ENCODE peak calls at places on chromosomes 4 and X, in seven cellular contexts. M is mucosa of descending colon, S is dorsolateral prefrontal cortex, G is left lung, V is A549, B is AG04449, A is fibroblast of pulmonary artery. X is an unnamed sample.

GRCh38 chr4:136329042-136329662 is 1203.1 kb downstream of the PCDH18 start:
- DNase-seq in A (peak), G (no peak), M (no peak), S (no peak), B (no peak), V (peak), X (no peak)

GRCh38 chr4:66229885-66230284 is 559.6 kb upstream of the EPHA5 start:
- DNase-seq in G (no peak), V (no peak), S (no peak), B (no peak), A (no peak), M (no peak), X (no peak)

GRCh38 chr4:120824905-120825304 is 97.6 kb downstream of the PRDM5 start:
- DNase-seq in S (no peak), B (no peak), G (no peak), A (no peak), V (no peak), M (peak), X (no peak)

GRCh38 chrX:47723083-47723482 is 64.1 kb upstream of the UXT start:
- DNase-seq in B (no peak), G (no peak), M (no peak), A (no peak), V (no peak), S (no peak), X (no peak)

GRCh38 chr4:122577808-122578781 is 42.8 kb downstream of the IL21 start:
- DNase-seq in G (no peak), B (peak), V (peak), S (peak), M (peak), A (peak), X (no peak)

GRCh38 chr4:144518181-144518895 is 127.6 kb upstream of the HHIP start:
- DNase-seq in S (no peak), B (no peak), A (peak), M (no peak), V (no peak), G (no peak), X (no peak)

GRCh38 chrX:151488677-151489076 is 74.8 kb upstream of the PASD1 start:
- DNase-seq in G (no peak), M (peak), A (no peak), V (peak), B (no peak), S (no peak), X (no peak)

GRCh38 chr4:151100517-151100916 is 1.1 kb downstream of the RPS3A start:
- DNase-seq in V (no peak), G (no peak), S (no peak), A (no peak), M (no peak), B (no peak), X (no peak)

GRCh38 chr4:54215379-54216072 is 13.6 kb upstream of the PDGFRA start:
- DNase-seq in M (no peak), V (no peak), S (no peak), G (no peak), B (no peak), A (no peak), X (no peak)

GRCh38 chrX:13101439-13102139 is 57.2 kb upstream of the FAM9C start:
- DNase-seq in V (peak), A (peak), B (no peak), M (peak), G (peak), S (no peak), X (peak)

GRCh38 chr4:88101165-88101564 is 57.3 kb downstream of the ABCG2 start:
- DNase-seq in V (no peak), A (no peak), M (peak), G (no peak), B (no peak), S (no peak), X (no peak)

GRCh38 chrX:111914398-111915092 is 38.6 kb downstream of the TRPC5OS start:
- DNase-seq in V (peak), A (no peak), M (no peak), B (no peak), S (no peak), G (no peak), X (peak)

GRCh38 chr4:18397681-18398080 is 376.1 kb upstream of the LCORL start:
- DNase-seq in M (no peak), S (no peak), B (no peak), G (no peak), A (no peak), V (no peak), X (no peak)

GRCh38 chr4:11799182-11799581 is 370.5 kb upstream of the HS3ST1 start:
- DNase-seq in G (no peak), B (no peak), S (no peak), A (no peak), V (no peak), M (peak), X (no peak)

GRCh38 chrX:13047752-13048151 is 3.3 kb upstream of the FAM9C start:
- DNase-seq in M (no peak), B (no peak), V (no peak), G (no peak), A (no peak), S (no peak), X (no peak)

GRCh38 chrX:71998836-71999509 is 88.3 kb downstream of the NHSL2 start:
- DNase-seq in S (no peak), A (peak), G (no peak), B (no peak), M (peak), V (peak), X (no peak)

GRCh38 chrX:15151267-15152196 is 118.4 kb downstream of the ASB9 start:
- DNase-seq in S (no peak), V (no peak), G (no peak), A (no peak), M (no peak), B (no peak), X (no peak)

GRCh38 chr4:130524057-130524456 is 1428.1 kb downstream of the C4orf33 start:
- DNase-seq in V (no peak), B (no peak), A (no peak), M (no peak), G (peak), S (no peak), X (no peak)

GRCh38 chr4:25938251-25939186 is 24.5 kb downstream of the SMIM20 start:
- DNase-seq in G (no peak), M (no peak), S (no peak), B (peak), V (no peak), A (peak), X (peak)

GRCh38 chrX:100674705-100675104 is 30.7 kb downstream of the SRPX2 start:
- DNase-seq in S (no peak), A (no peak), G (no peak), B (no peak), M (no peak), V (no peak), X (no peak)

GRCh38 chr4:87819281-87819919 is 13.4 kb upstream of the MEPE start:
- DNase-seq in B (no peak), G (no peak), M (no peak), V (peak), S (no peak), A (peak), X (peak)

GRCh38 chrX:30282527-30282926 is 26.7 kb downstream of the NR0B1 start:
- DNase-seq in B (no peak), A (no peak), G (no peak), S (no peak), V (peak), M (no peak), X (no peak)

GRCh38 chr4:1715002-1715761 is 3.1 kb upstream of the SLBP start:
- DNase-seq in M (no peak), A (no peak), B (no peak), S (no peak), G (no peak), V (no peak), X (no peak)

GRCh38 chrX:46036508-46036907 is 508.7 kb downstream of the ZNF674 start:
- DNase-seq in S (no peak), V (no peak), A (no peak), B (no peak), M (no peak), G (no peak), X (no peak)

GRCh38 chrX:42119076-42119475 is 195.7 kb upstream of the CASK start:
- DNase-seq in V (peak), M (no peak), B (no peak), G (no peak), A (peak), S (no peak), X (peak)

GRCh38 chr4:62601737-62602136 is 1401.6 kb downstream of the ADGRL3 start:
- DNase-seq in A (peak), G (no peak), M (no peak), V (no peak), B (no peak), S (no peak), X (no peak)

GRCh38 chrX:114650351-114650750 is 66.5 kb downstream of the HTR2C start:
- DNase-seq in B (no peak), M (no peak), A (no peak), S (no peak), G (no peak), V (no peak), X (no peak)

GRCh38 chr4:98746530-98746929 is 88.1 kb upstream of the TSPAN5 start:
- DNase-seq in S (no peak), V (no peak), B (no peak), G (no peak), M (peak), A (peak), X (no peak)

GRCh38 chr4:159206427-159206871 is 103.6 kb downstream of the RAPGEF2 start:
- DNase-seq in A (peak), V (no peak), B (peak), M (no peak), G (no peak), S (no peak), X (no peak)

GRCh38 chrX:12245650-12246645 is 107.7 kb downstream of the FRMPD4 start:
- DNase-seq in A (peak), B (peak), V (peak), G (no peak), S (no peak), M (no peak), X (no peak)

DNA sequence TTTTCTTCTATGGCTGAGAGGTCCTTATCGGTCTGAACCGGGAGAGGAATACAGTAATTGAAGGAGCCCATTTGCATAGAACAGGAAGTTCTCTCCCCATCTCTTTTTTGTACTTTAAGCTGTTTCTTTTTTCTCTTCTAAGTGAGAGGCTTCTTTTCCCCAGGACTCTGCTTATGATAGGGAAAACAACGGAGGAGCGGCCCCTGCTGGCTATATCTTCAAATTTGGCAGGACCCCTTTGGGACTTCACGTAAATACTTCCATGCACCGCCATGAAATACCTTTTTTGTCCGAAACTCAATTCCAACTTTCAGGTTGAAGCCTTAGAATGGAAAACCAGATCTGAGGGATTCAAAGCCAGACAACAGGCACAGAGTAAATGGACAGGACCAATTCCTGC is 1153.0 kb upstream of the INTU start:
- DNase-seq in G (no peak), S (no peak), V (no peak), A (no peak), M (no peak), B (no peak), X (no peak)
- TF ChIP-seq CTCF in G (no peak), S (no peak), V (no peak), A (no peak), M (no peak), B (no peak), X (no peak)

GRCh38 chrX:153645921-153646481 is 1.0 kb upstream of the DUSP9 start:
- DNase-seq in S (no peak), V (no peak), A (no peak), G (no peak), M (no peak), B (no peak), X (no peak)

GRCh38 chrX:153645151-153645550 is 1.9 kb upstream of the DUSP9 start:
- DNase-seq in M (no peak), A (no peak), V (no peak), S (no peak), G (no peak), B (no peak), X (no peak)

GRCh38 chrX:153648358-153649177 is 1.6 kb downstream of the DUSP9 start:
- DNase-seq in A (no peak), S (no peak), B (no peak), M (no peak), V (no peak), G (no peak), X (no peak)

GRCh38 chrX:153647461-153648357 is 706 bp downstream of the DUSP9 start:
- DNase-seq in S (no peak), V (no peak), B (no peak), M (no peak), G (peak), A (no peak), X (no peak)

DNA sequence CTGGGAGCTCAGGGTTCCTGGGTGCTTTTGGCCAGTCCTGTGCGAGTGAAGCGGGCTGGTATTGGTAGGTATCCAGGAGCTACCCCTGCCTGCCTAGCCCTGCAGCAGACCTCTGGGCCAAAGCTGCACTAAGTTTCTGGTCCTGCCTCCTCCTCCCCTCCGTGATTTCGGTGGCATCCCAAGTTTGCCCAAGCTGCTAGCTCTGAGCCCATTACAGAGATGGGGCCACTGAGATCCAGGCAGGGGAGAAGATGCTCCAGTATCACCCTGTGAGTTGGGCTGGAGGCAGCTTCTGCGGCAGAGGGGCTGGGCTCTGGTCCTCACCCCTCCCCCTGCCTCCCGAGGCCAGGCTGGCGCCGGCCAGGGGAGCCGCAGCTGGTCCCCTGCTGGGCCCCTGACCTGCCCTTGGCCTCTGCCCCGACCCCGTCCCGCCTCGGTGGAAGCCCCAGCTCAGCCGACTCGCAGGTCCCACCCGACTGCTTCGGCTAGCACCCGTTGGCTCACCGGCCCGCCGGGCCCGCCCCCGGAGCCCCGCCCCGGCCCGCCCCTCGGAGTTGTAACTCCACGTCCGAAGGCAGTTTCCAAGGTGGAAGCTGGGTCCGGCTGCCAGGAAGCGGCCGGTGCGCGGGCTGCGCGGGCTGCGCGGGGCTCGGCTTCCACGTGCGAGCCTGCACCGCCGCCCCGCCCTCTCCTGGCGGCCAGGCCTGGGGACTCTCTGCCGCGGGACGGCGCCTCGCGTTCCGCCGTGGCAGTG is at the start of gene DUSP9:
- DNase-seq in G (peak), V (peak), S (no peak), B (no peak), A (peak), M (peak), X (no peak)
- H3K4me3 ChIP-seq in G (no peak), V (peak), S (peak), B (no peak), A (no peak), M (no peak), X (peak)

GRCh38 chrX:28246675-28247074 is 265.4 kb upstream of the DCAF8L1 start:
- DNase-seq in M (no peak), A (no peak), S (no peak), V (no peak), B (no peak), G (no peak), X (no peak)
- TF ChIP-seq CTCF in M (no peak), A (no peak), S (no peak), V (no peak), B (no peak), G (no peak), X (no peak)

DNA sequence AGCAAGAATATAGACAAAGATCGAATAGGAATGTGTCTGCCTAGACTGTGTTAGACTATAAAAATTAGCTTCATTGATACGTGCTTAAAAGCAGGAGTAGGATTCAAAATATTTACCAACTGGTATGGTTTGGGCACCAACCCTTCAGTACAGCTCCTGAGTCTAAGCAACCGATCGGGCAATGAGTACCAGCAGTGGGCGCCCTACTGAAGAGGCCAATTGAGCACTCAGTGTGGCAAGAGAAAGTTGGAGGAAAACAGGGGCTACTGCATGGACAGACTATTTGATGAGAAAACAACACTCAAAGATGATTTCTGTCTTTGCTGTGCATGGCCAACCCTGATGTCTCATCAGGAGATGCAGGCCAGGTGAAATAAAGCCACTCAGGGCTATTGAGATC is 176.0 kb upstream of the NWD2 start:
- DNase-seq in G (no peak), V (peak), B (no peak), S (no peak), A (no peak), M (no peak), X (no peak)
- H3K4me3 ChIP-seq in G (no peak), V (no peak), B (no peak), S (no peak), A (no peak), M (no peak), X (no peak)

DNA sequence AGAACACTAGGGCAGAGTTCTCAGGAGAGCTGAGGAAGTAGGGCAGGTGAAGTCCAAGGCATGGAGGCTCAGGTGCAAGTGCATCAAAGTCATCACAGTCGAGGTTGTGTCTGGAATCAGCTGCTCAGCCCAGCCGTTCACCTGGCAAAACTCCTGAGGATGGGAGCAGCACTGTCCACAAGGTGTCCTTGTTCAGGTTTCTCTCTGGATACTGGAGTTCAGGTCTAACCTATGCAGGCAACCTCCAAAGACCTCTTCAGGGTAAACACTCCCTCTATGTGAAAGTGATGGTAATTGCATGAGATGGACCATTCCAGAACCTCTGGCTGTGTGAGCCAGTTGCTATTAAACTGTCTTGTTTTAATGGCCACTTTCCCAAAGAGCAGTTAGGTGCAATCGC is 120.2 kb upstream of the PSAPL1 start:
- DNase-seq in G (no peak), M (no peak), A (no peak), S (no peak), B (no peak), V (no peak), X (no peak)
- TF ChIP-seq CTCF in G (no peak), M (no peak), A (no peak), S (no peak), B (no peak), V (no peak), X (no peak)

DNA sequence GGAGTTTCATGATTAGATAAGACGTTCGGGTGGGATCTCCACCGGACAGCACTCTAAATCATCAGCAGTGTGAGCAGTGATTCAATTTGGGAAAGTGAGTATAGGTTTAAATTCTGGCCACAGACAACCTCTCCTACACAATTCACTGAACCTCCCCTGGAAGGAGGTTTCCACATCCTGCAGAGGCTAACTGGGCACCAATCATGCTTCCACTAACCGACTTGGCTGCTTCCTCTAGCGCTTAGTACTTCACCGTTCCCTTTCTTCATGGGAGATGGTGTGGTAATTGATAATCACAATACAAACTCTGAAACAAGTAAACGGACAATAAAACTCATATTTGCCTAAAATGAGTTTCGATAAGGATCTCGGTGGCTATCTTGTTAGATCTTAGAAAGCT is 5.5 kb downstream of the CXCL9 start:
- DNase-seq in B (no peak), M (no peak), V (no peak), S (no peak), G (no peak), A (no peak), X (no peak)
- H3K4me3 ChIP-seq in B (no peak), M (no peak), V (no peak), S (no peak), G (no peak), A (no peak), X (no peak)